ENCODE peak calls at places on chromosomes 7 and 10, in seven cellular contexts. M is neural progenitor cell; F is heart right ventricle; G is tibial nerve; W is uterus; Y is AG04450; Z is CD8-positive, alpha-beta T cell. B is an unnamed sample.

GRCh38 chr7:117072620-117073118 is 119.4 kb downstream of the ST7 start:
- DNase-seq in M (peak; percentile 52), Y (no peak), W (peak; percentile 23), G (no peak), Z (no peak), F (peak; percentile 72), B (no peak)

GRCh38 chr10:30999084-30999712 is 32.5 kb downstream of the ZNF438 start:
- DNase-seq in M (no peak), Z (no peak), F (peak; percentile 38), Y (no peak), G (no peak), W (no peak), B (no peak)

GRCh38 chr7:103809229-103809994 is 180.0 kb downstream of the RELN start:
- DNase-seq in Z (no peak), Y (no peak), W (no peak), F (no peak), M (no peak), G (no peak), B (no peak)

GRCh38 chr10:70966848-70967553 is 78.6 kb upstream of the PCBD1 start:
- DNase-seq in M (no peak), G (no peak), Y (no peak), F (no peak), W (no peak), Z (no peak), B (no peak)

GRCh38 chr10:60403168-60403873 is 13.6 kb upstream of the ANK3 start:
- DNase-seq in M (no peak), F (no peak), Y (no peak), Z (no peak), W (no peak), G (no peak), B (no peak)

GRCh38 chr10:124481717-124482116 is 20.1 kb downstream of the LHPP start:
- DNase-seq in F (no peak), G (no peak), W (no peak), Y (no peak), Z (no peak), M (no peak), B (no peak)

GRCh38 chr10:63614371-63614891 is 93.2 kb downstream of the REEP3 start:
- DNase-seq in W (no peak), G (no peak), F (peak; percentile 21), Z (no peak), M (no peak), Y (no peak), B (no peak)

GRCh38 chr10:103618575-103619423 is 125.3 kb downstream of the NEURL1 start:
- DNase-seq in Y (no peak), Z (no peak), M (no peak), W (peak; percentile 85), G (peak; percentile 70), F (peak; percentile 75), B (no peak)

DNA sequence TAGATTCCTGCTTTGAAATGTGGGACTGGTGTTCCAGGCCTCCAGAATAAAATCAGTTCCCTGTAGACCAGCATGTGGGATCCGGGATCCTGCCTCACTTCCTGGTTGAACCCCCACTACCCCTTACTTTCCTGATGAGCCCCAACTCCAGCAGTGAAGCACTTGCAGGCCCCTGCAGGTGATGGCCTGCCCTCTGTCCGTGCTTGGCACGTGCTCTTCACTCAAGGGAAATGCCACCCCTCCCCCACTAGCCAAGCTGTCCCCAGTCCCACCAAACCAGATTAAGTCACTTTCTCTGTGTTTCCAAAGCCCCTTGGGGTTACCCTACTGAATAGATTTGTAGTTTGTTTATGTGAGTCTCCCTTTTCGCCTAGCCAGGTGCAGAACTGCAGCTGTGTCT is 121.6 kb downstream of the WDFY4 start:
- DNase-seq in Z (no peak), W (no peak), G (no peak), F (no peak), Y (no peak), M (peak; percentile 23), B (no peak)
- H3K4me3 ChIP-seq in Z (no peak overlapping the region), W (no peak overlapping the region), G (no peak overlapping the region), F (no peak overlapping the region), Y (no peak overlapping the region), M (no peak overlapping the region), B (no peak overlapping the region)

GRCh38 chr7:142745091-142745635 is 4.1 kb upstream of the PRSS1 start:
- DNase-seq in F (no peak), M (no peak), Y (no peak), Z (no peak), G (no peak), W (no peak), B (no peak)

GRCh38 chr7:142745783-142746182 is 3.5 kb upstream of the PRSS1 start:
- DNase-seq in G (no peak), M (no peak), F (no peak), Y (no peak), Z (no peak), W (no peak), B (no peak)

GRCh38 chr7:142739927-142740492 is 9.3 kb upstream of the PRSS1 start:
- DNase-seq in G (no peak), W (no peak), F (no peak), Z (no peak), M (no peak), Y (no peak), B (peak; percentile 6)
- TF ChIP-seq CTCF in G (no peak), W (no peak), F (no peak), Z (no peak), M (no peak), Y (no peak), B (peak; percentile 42)

GRCh38 chr7:32298403-32299132 is 191.6 kb downstream of the LSM5 start:
- DNase-seq in F (peak; percentile 17), Y (no peak), G (no peak), Z (no peak), M (peak; percentile 62), W (no peak), B (no peak)

GRCh38 chr7:32299133-32299702 is 191.0 kb downstream of the LSM5 start:
- DNase-seq in F (peak; percentile 79), G (peak; percentile 56), M (peak; percentile 60), Z (no peak), W (peak; percentile 21), Y (no peak), B (no peak)

GRCh38 chr7:32301427-32301826 is 188.8 kb downstream of the LSM5 start:
- DNase-seq in W (no peak), G (no peak), Y (no peak), M (no peak), F (no peak), Z (no peak), B (no peak)
- H3K27me3 ChIP-seq in W (no peaks in the 10 kb centered on the region), G (no peaks in the 10 kb centered on the region), Y (peaks cover 8% of the 10 kb centered on the region), M (peaks cover 73% of the 10 kb centered on the region), F (peaks cover 52% of the 10 kb centered on the region), Z (no peaks in the 10 kb centered on the region), B (peaks cover 1% of the 10 kb centered on the region)

GRCh38 chr10:72744566-72744965 is 52.6 kb downstream of the MCU start:
- DNase-seq in F (no peak), M (peak; percentile 57), Y (no peak), G (no peak), W (no peak), Z (no peak), B (no peak)
- H3K4me3 ChIP-seq in F (no peak overlapping the region), M (peak overlapping the region; percentile 12), Y (no peak overlapping the region), G (no peak overlapping the region), W (no peak overlapping the region), Z (no peak overlapping the region), B (no peak overlapping the region)

B was measured in GM06990.